ENCODE peak calls at places on chromosomes 11 and 22, in eight cellular contexts. One of them, this sample, is unnamed.

GRCh38 chr22:26462971-26463661 is 20.5 kb downstream of the HPS4 start:
- DNase-seq in AG04449: no peak
- DNase-seq in thoracic aorta: no peak
- DNase-seq in CD4-positive, CD25-positive, alpha-beta regulatory T cell: no peak
- DNase-seq in right lobe of liver: no peak
- DNase-seq in mesendoderm: no peak
- DNase-seq in upper lobe of right lung: no peak
- DNase-seq in AG09309: no peak
- DNase-seq in this sample: no peak

GRCh38 chr11:6402061-6402470 is 11.8 kb downstream of the SMPD1 start:
- DNase-seq in AG04449: no peak
- DNase-seq in mesendoderm: no peak
- DNase-seq in thoracic aorta: no peak
- DNase-seq in upper lobe of right lung: no peak
- DNase-seq in AG09309: no peak
- DNase-seq in CD4-positive, CD25-positive, alpha-beta regulatory T cell: no peak
- DNase-seq in right lobe of liver: no peak
- DNase-seq in this sample: no peak

GRCh38 chr22:28594784-28595324 is 84.8 kb downstream of the TTC28 start:
- DNase-seq in CD4-positive, CD25-positive, alpha-beta regulatory T cell: peak
- DNase-seq in upper lobe of right lung: no peak
- DNase-seq in AG04449: peak
- DNase-seq in thoracic aorta: no peak
- DNase-seq in AG09309: peak
- DNase-seq in right lobe of liver: no peak
- DNase-seq in mesendoderm: peak
- DNase-seq in this sample: no peak

GRCh38 chr11:9053631-9054030 is 37.8 kb downstream of the SCUBE2 start:
- DNase-seq in CD4-positive, CD25-positive, alpha-beta regulatory T cell: no peak
- DNase-seq in thoracic aorta: no peak
- DNase-seq in right lobe of liver: peak
- DNase-seq in AG09309: no peak
- DNase-seq in AG04449: peak
- DNase-seq in upper lobe of right lung: no peak
- DNase-seq in mesendoderm: no peak
- DNase-seq in this sample: no peak

GRCh38 chr11:131666617-131667016 is 296.2 kb downstream of the NTM start:
- DNase-seq in CD4-positive, CD25-positive, alpha-beta regulatory T cell: no peak
- DNase-seq in AG09309: peak
- DNase-seq in mesendoderm: no peak
- DNase-seq in thoracic aorta: no peak
- DNase-seq in upper lobe of right lung: no peak
- DNase-seq in AG04449: peak
- DNase-seq in right lobe of liver: no peak
- DNase-seq in this sample: peak

GRCh38 chr11:130449996-130450419 is 1.6 kb downstream of the ADAMTS15 start:
- DNase-seq in CD4-positive, CD25-positive, alpha-beta regulatory T cell: no peak
- DNase-seq in thoracic aorta: peak
- DNase-seq in AG04449: no peak
- DNase-seq in mesendoderm: peak
- DNase-seq in AG09309: no peak
- DNase-seq in right lobe of liver: no peak
- DNase-seq in upper lobe of right lung: peak
- DNase-seq in this sample: peak

GRCh38 chr11:110349109-110349996 is 52.9 kb upstream of the RDX start:
- DNase-seq in AG04449: no peak
- DNase-seq in thoracic aorta: no peak
- DNase-seq in AG09309: no peak
- DNase-seq in mesendoderm: no peak
- DNase-seq in CD4-positive, CD25-positive, alpha-beta regulatory T cell: no peak
- DNase-seq in upper lobe of right lung: no peak
- DNase-seq in right lobe of liver: no peak
- DNase-seq in this sample: no peak

GRCh38 chr22:38450234-38450797 is 4.7 kb downstream of the KCNJ4 start:
- DNase-seq in CD4-positive, CD25-positive, alpha-beta regulatory T cell: no peak
- DNase-seq in upper lobe of right lung: no peak
- DNase-seq in thoracic aorta: no peak
- DNase-seq in AG04449: no peak
- DNase-seq in AG09309: no peak
- DNase-seq in right lobe of liver: no peak
- DNase-seq in mesendoderm: no peak
- DNase-seq in this sample: no peak

GRCh38 chr22:24695958-24696511 is 78.5 kb downstream of the PIWIL3 start:
- DNase-seq in right lobe of liver: no peak
- DNase-seq in AG04449: no peak
- DNase-seq in mesendoderm: peak
- DNase-seq in thoracic aorta: no peak
- DNase-seq in AG09309: no peak
- DNase-seq in CD4-positive, CD25-positive, alpha-beta regulatory T cell: no peak
- DNase-seq in upper lobe of right lung: peak
- DNase-seq in this sample: peak

GRCh38 chr22:28506207-28506606 is 173.4 kb downstream of the TTC28 start:
- DNase-seq in upper lobe of right lung: no peak
- DNase-seq in AG09309: no peak
- DNase-seq in mesendoderm: no peak
- DNase-seq in AG04449: no peak
- DNase-seq in thoracic aorta: no peak
- DNase-seq in CD4-positive, CD25-positive, alpha-beta regulatory T cell: no peak
- DNase-seq in right lobe of liver: no peak
- DNase-seq in this sample: no peak

GRCh38 chr22:37930270-37930951 is 23.0 kb downstream of the C22orf23 start:
- DNase-seq in AG04449: no peak
- DNase-seq in upper lobe of right lung: no peak
- DNase-seq in right lobe of liver: no peak
- DNase-seq in CD4-positive, CD25-positive, alpha-beta regulatory T cell: no peak
- DNase-seq in mesendoderm: peak
- DNase-seq in AG09309: no peak
- DNase-seq in thoracic aorta: no peak
- DNase-seq in this sample: peak

GRCh38 chr22:17074648-17075002 is 10.2 kb upstream of the IL17RA start:
- DNase-seq in thoracic aorta: no peak
- DNase-seq in mesendoderm: no peak
- DNase-seq in right lobe of liver: no peak
- DNase-seq in upper lobe of right lung: no peak
- DNase-seq in CD4-positive, CD25-positive, alpha-beta regulatory T cell: no peak
- DNase-seq in AG09309: no peak
- DNase-seq in AG04449: no peak
- DNase-seq in this sample: no peak

GRCh38 chr11:65524010-65524746 is 705 bp upstream of the SCYL1 start:
- DNase-seq in upper lobe of right lung: peak
- DNase-seq in mesendoderm: no peak
- DNase-seq in right lobe of liver: no peak
- DNase-seq in CD4-positive, CD25-positive, alpha-beta regulatory T cell: no peak
- DNase-seq in thoracic aorta: no peak
- DNase-seq in AG04449: no peak
- DNase-seq in AG09309: no peak
- DNase-seq in this sample: peak

GRCh38 chr11:86245369-86246292 is 1.1 kb downstream of the EED start:
- DNase-seq in right lobe of liver: peak
- DNase-seq in AG04449: no peak
- DNase-seq in thoracic aorta: no peak
- DNase-seq in CD4-positive, CD25-positive, alpha-beta regulatory T cell: peak
- DNase-seq in AG09309: no peak
- DNase-seq in mesendoderm: peak
- DNase-seq in upper lobe of right lung: no peak
- DNase-seq in this sample: peak

GRCh38 chr11:72684236-72684912 is 10.2 kb upstream of the PDE2A start:
- DNase-seq in thoracic aorta: peak
- DNase-seq in right lobe of liver: no peak
- DNase-seq in mesendoderm: peak
- DNase-seq in upper lobe of right lung: no peak
- DNase-seq in AG04449: no peak
- DNase-seq in AG09309: no peak
- DNase-seq in CD4-positive, CD25-positive, alpha-beta regulatory T cell: peak
- DNase-seq in this sample: peak

GRCh38 chr11:27720277-27720830 is 20.1 kb upstream of the BDNF start:
- DNase-seq in right lobe of liver: peak
- DNase-seq in CD4-positive, CD25-positive, alpha-beta regulatory T cell: no peak
- DNase-seq in upper lobe of right lung: no peak
- DNase-seq in mesendoderm: peak
- DNase-seq in AG09309: no peak
- DNase-seq in AG04449: no peak
- DNase-seq in thoracic aorta: no peak
- DNase-seq in this sample: peak

GRCh38 chr22:30423296-30423958 is 2.1 kb upstream of the MTFP1 start:
- DNase-seq in upper lobe of right lung: peak
- DNase-seq in thoracic aorta: no peak
- DNase-seq in right lobe of liver: peak
- DNase-seq in mesendoderm: no peak
- DNase-seq in CD4-positive, CD25-positive, alpha-beta regulatory T cell: no peak
- DNase-seq in AG09309: no peak
- DNase-seq in AG04449: no peak
- DNase-seq in this sample: no peak

GRCh38 chr11:130705670-130706421 is 210.4 kb downstream of the SNX19 start:
- DNase-seq in AG04449: no peak
- DNase-seq in right lobe of liver: no peak
- DNase-seq in upper lobe of right lung: no peak
- DNase-seq in AG09309: no peak
- DNase-seq in thoracic aorta: no peak
- DNase-seq in mesendoderm: no peak
- DNase-seq in CD4-positive, CD25-positive, alpha-beta regulatory T cell: no peak
- DNase-seq in this sample: peak

GRCh38 chr11:111429066-111429506 is 50.0 kb upstream of the POU2AF1 start:
- DNase-seq in thoracic aorta: no peak
- DNase-seq in right lobe of liver: peak
- DNase-seq in AG09309: no peak
- DNase-seq in AG04449: no peak
- DNase-seq in CD4-positive, CD25-positive, alpha-beta regulatory T cell: peak
- DNase-seq in upper lobe of right lung: no peak
- DNase-seq in mesendoderm: peak
- DNase-seq in this sample: peak

GRCh38 chr11:71209181-71209580 is 43.2 kb downstream of the SHANK2 start:
- DNase-seq in AG09309: no peak
- DNase-seq in AG04449: no peak
- DNase-seq in right lobe of liver: no peak
- DNase-seq in mesendoderm: no peak
- DNase-seq in thoracic aorta: no peak
- DNase-seq in upper lobe of right lung: peak
- DNase-seq in CD4-positive, CD25-positive, alpha-beta regulatory T cell: no peak
- DNase-seq in this sample: no peak

GRCh38 chr11:64152841-64153691 is 12.8 kb downstream of the MACROD1 start:
- DNase-seq in thoracic aorta: no peak
- DNase-seq in AG09309: no peak
- DNase-seq in mesendoderm: peak
- DNase-seq in upper lobe of right lung: peak
- DNase-seq in right lobe of liver: peak
- DNase-seq in CD4-positive, CD25-positive, alpha-beta regulatory T cell: peak
- DNase-seq in AG04449: no peak
- DNase-seq in this sample: peak
- H3K4me3 ChIP-seq in thoracic aorta: peak
- H3K4me3 ChIP-seq in AG09309: peak
- H3K4me3 ChIP-seq in mesendoderm: no peak
- H3K4me3 ChIP-seq in upper lobe of right lung: no peak
- H3K4me3 ChIP-seq in right lobe of liver: no peak
- H3K4me3 ChIP-seq in CD4-positive, CD25-positive, alpha-beta regulatory T cell: no peak
- H3K4me3 ChIP-seq in AG04449: no peak
- H3K4me3 ChIP-seq in this sample: no peak

DNA sequence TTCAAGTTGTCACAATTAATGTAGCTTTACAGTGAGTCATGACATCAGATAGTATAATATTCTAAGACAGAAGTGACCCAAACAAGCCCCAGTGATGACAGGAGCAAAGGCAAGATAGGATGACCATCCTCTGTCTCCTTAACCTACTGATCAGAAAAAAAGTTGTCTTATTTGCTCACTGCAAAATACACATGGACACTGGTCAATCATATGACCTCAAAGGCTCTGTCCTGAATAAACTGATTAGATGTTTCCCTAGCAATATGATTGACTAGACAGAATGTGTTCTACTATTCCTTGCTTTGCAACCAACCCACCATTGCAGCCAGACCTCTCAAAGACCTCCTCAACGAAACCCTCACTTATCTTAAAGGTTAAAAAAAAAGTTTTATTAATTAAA is 117.4 kb downstream of the SYN3 start:
- DNase-seq in mesendoderm: no peak
- DNase-seq in thoracic aorta: no peak
- DNase-seq in AG04449: no peak
- DNase-seq in right lobe of liver: no peak
- DNase-seq in CD4-positive, CD25-positive, alpha-beta regulatory T cell: no peak
- DNase-seq in AG09309: no peak
- DNase-seq in upper lobe of right lung: no peak
- DNase-seq in this sample: no peak
- H3K4me3 ChIP-seq in mesendoderm: no peak
- H3K4me3 ChIP-seq in thoracic aorta: no peak
- H3K4me3 ChIP-seq in AG04449: no peak
- H3K4me3 ChIP-seq in right lobe of liver: no peak
- H3K4me3 ChIP-seq in CD4-positive, CD25-positive, alpha-beta regulatory T cell: no peak
- H3K4me3 ChIP-seq in AG09309: no peak
- H3K4me3 ChIP-seq in upper lobe of right lung: no peak
- H3K4me3 ChIP-seq in this sample: no peak

GRCh38 chr11:45885274-45885920 is at the start of gene MAPK8IP1:
- DNase-seq in right lobe of liver: peak
- DNase-seq in thoracic aorta: no peak
- DNase-seq in mesendoderm: peak
- DNase-seq in AG04449: no peak
- DNase-seq in AG09309: no peak
- DNase-seq in CD4-positive, CD25-positive, alpha-beta regulatory T cell: peak
- DNase-seq in upper lobe of right lung: no peak
- DNase-seq in this sample: peak
- H3K4me3 ChIP-seq in right lobe of liver: peak
- H3K4me3 ChIP-seq in thoracic aorta: peak
- H3K4me3 ChIP-seq in mesendoderm: peak
- H3K4me3 ChIP-seq in AG04449: peak
- H3K4me3 ChIP-seq in AG09309: peak
- H3K4me3 ChIP-seq in CD4-positive, CD25-positive, alpha-beta regulatory T cell: peak
- H3K4me3 ChIP-seq in upper lobe of right lung: peak
- H3K4me3 ChIP-seq in this sample: peak

GRCh38 chr22:20922141-20922751 is 5.0 kb downstream of the CRKL start:
- DNase-seq in CD4-positive, CD25-positive, alpha-beta regulatory T cell: no peak
- DNase-seq in right lobe of liver: no peak
- DNase-seq in AG04449: no peak
- DNase-seq in upper lobe of right lung: no peak
- DNase-seq in thoracic aorta: no peak
- DNase-seq in AG09309: no peak
- DNase-seq in mesendoderm: peak
- DNase-seq in this sample: no peak
- H3K4me3 ChIP-seq in CD4-positive, CD25-positive, alpha-beta regulatory T cell: peak
- H3K4me3 ChIP-seq in right lobe of liver: no peak
- H3K4me3 ChIP-seq in AG04449: no peak
- H3K4me3 ChIP-seq in upper lobe of right lung: no peak
- H3K4me3 ChIP-seq in thoracic aorta: no peak
- H3K4me3 ChIP-seq in AG09309: no peak
- H3K4me3 ChIP-seq in mesendoderm: no peak
- H3K4me3 ChIP-seq in this sample: no peak

This sample was measured in endodermal cell.